ENCODE peak calls at places on chromosome 15, in seven cellular contexts. U is CD8-positive, alpha-beta T cell; G is astrocyte of the spinal cord; Z is GM12865; Q is RWPE1; R is astrocyte; C is cardiac muscle cell. L is an unnamed sample.

GRCh38 chr15:77030928-77031375 is 36.0 kb downstream of the PSTPIP1 start:
- DNase-seq in U (no peak), C (no peak), Z (no peak), R (no peak), G (no peak), Q (no peak), L (no peak)

GRCh38 chr15:74245342-74245931 is 9.3 kb downstream of the CCDC33 start:
- DNase-seq in U (no peak), R (no peak), Z (peak), C (peak), Q (no peak), G (no peak), L (peak)

GRCh38 chr15:40441012-40441735 is 421 bp downstream of the BAHD1 start:
- DNase-seq in Z (no peak), U (no peak), G (no peak), Q (no peak), R (no peak), C (peak), L (peak)

GRCh38 chr15:50262533-50262932 is 3.0 kb downstream of the HDC start:
- DNase-seq in Z (peak), G (no peak), C (no peak), R (no peak), U (peak), Q (no peak), L (no peak)

GRCh38 chr15:83114305-83114704 is 6.9 kb downstream of the TM6SF1 start:
- DNase-seq in U (no peak), G (no peak), Z (no peak), R (no peak), C (no peak), Q (no peak), L (no peak)

GRCh38 chr15:70976856-70977255 is 84.2 kb downstream of the LRRC49 start:
- DNase-seq in G (peak), U (no peak), Q (no peak), C (no peak), R (peak), Z (no peak), L (no peak)

GRCh38 chr15:75720787-75721461 is 8.3 kb upstream of the CSPG4 start:
- DNase-seq in G (peak), U (no peak), Z (peak), R (peak), C (peak), Q (peak), L (no peak)

GRCh38 chr15:90037510-90037860 is 36.4 kb downstream of the ZNF710 start:
- DNase-seq in G (peak), U (no peak), Q (no peak), Z (no peak), C (no peak), R (peak), L (no peak)

GRCh38 chr15:76932090-76932966 is 779 bp downstream of the RCN2 start:
- DNase-seq in C (peak), U (no peak), Q (no peak), Z (peak), R (no peak), G (peak), L (no peak)

GRCh38 chr15:78035319-78035718 is 42.2 kb downstream of the TBC1D2B start:
- DNase-seq in Z (peak), C (peak), G (no peak), Q (no peak), R (peak), U (peak), L (no peak)

GRCh38 chr15:100650685-100651084 is 48.3 kb downstream of the ASB7 start:
- DNase-seq in G (no peak), R (no peak), Z (no peak), C (no peak), U (no peak), Q (peak), L (no peak)

GRCh38 chr15:64857421-64857820 is 15.7 kb downstream of the PLEKHO2 start:
- DNase-seq in G (peak), Z (no peak), U (no peak), Q (peak), C (no peak), R (peak), L (no peak)

GRCh38 chr15:39919740-39920509 is at the start of gene GPR176:
- DNase-seq in U (no peak), G (peak), R (peak), Z (no peak), C (peak), Q (peak), L (peak)

GRCh38 chr15:29064290-29064689 is 178.5 kb downstream of the APBA2 start:
- DNase-seq in Q (no peak), Z (no peak), C (no peak), U (no peak), G (no peak), R (no peak), L (no peak)

GRCh38 chr15:90550919-90551318 is 21.2 kb downstream of the CRTC3 start:
- DNase-seq in R (no peak), C (no peak), Q (peak), G (no peak), Z (peak), U (no peak), L (no peak)

GRCh38 chr15:85755942-85756341 is 38.8 kb downstream of the KLHL25 start:
- DNase-seq in Z (no peak), R (no peak), U (no peak), C (no peak), Q (no peak), G (no peak), L (no peak)

GRCh38 chr15:52422001-52422400 is 106.7 kb downstream of the MYO5A start:
- DNase-seq in Z (no peak), G (no peak), R (no peak), U (no peak), Q (no peak), C (no peak), L (no peak)

GRCh38 chr15:77901251-77901881 is 176.1 kb downstream of the TBC1D2B start:
- DNase-seq in C (no peak), Q (no peak), Z (no peak), G (no peak), U (no peak), R (no peak), L (no peak)

GRCh38 chr15:58117619-58118018 is 20.6 kb upstream of the AQP9 start:
- DNase-seq in Z (no peak), Q (no peak), C (no peak), R (no peak), U (no peak), G (no peak), L (no peak)

GRCh38 chr15:33293619-33294309 is 17.0 kb upstream of the RYR3 start:
- DNase-seq in U (no peak), C (no peak), Z (no peak), Q (no peak), G (peak), R (peak), L (peak)

GRCh38 chr15:33296856-33297255 is 13.9 kb upstream of the RYR3 start:
- DNase-seq in R (no peak), U (no peak), Z (no peak), G (no peak), Q (no peak), C (no peak), L (no peak)

GRCh38 chr15:33296050-33296449 is 14.7 kb upstream of the RYR3 start:
- DNase-seq in R (no peak), G (no peak), C (no peak), Q (no peak), U (no peak), Z (no peak), L (no peak)

GRCh38 chr15:33298631-33299030 is 12.1 kb upstream of the RYR3 start:
- DNase-seq in Z (no peak), Q (peak), G (no peak), R (no peak), U (no peak), C (no peak), L (no peak)

DNA sequence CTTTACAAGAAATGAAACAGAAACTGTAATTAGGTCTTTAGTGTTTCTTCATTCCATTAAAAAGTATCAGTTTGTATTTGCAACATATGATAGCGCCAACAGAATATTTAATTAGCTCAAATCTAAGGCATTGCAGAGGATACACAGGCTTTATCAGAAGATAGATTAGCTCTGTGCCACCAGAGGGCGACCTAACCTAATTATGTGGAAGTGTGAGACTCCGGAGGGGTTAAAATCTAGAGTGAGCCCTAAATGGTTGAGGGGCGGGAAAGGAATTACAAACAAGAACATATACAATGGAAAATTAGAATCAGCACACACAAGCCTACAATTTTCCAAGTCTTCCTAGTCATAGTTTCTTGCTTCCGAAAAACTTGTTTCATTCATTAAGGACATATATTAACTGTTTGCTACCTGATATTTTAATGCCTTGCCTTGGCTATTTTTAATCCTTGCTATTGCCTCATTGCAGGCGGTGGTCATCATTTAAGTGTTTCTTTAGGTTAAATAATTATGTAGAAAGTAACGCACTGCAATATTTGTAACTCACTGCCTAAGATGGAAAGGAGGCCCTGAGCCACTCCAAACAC is 18.0 kb upstream of the RYR3 start:
- DNase-seq in C (peak), R (peak), Z (peak), U (no peak), G (peak), Q (peak), L (peak)
- TF ChIP-seq CTCF in C (peak), R (peak), Z (peak), U (peak), G (peak), Q (peak), L (peak)

DNA sequence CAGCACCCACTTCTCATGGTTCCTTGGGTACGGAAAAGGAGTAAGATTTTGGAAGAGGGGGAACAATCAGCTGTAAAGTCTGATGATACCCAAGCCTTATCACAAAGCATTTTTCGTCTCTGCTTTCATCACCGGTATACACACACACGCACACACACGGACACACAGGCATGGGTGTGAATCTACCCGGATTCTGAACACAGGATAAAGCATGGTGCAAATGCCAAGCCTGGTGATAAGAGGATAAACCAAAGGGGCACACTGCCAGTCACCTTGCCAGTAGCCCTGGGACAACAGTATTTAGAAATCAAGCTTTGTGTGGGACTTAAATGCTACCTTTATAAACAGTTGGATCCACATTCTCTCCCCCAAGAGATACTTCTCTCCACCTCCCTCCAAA is 22.2 kb downstream of the FAM174B start:
- DNase-seq in U (no peak), C (no peak), Z (no peak), Q (no peak), R (no peak), G (no peak), L (no peak)
- TF ChIP-seq CTCF in U (no peak), C (no peak), Z (no peak), Q (no peak), R (no peak), G (no peak), L (no peak)

DNA sequence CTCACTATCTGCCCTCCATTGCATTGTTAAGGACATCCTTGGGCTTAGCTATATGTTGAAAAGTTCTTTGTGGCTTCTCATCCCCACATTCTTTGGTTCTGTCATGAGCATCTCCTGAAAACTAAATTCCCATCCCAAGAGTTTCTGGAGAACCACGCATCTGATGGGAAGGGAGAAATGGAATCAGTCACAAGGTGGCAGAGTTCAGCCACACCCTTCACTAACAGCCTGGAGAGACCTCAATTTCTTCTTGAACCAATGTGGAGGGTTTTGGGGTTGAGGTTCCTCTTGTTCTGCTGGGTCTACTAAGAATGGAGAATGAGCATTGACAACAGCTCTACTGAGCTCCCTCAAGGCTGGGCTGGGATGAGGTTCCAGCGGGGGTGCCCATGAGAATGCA is 15.6 kb upstream of the MAGEL2 start:
- DNase-seq in Q (no peak), C (no peak), U (no peak), Z (no peak), G (no peak), R (no peak), L (no peak)
- TF ChIP-seq CTCF in Q (no peak), C (no peak), U (no peak), Z (no peak), G (no peak), R (no peak), L (no peak)

GRCh38 chr15:42134617-42135243 is 21.7 kb downstream of the PLA2G4F start:
- DNase-seq in G (no peak), U (no peak), R (no peak), C (no peak), Z (no peak), Q (no peak), L (no peak)

GRCh38 chr15:42133356-42133755 is 23.1 kb downstream of the PLA2G4F start:
- DNase-seq in G (no peak), U (no peak), Q (no peak), R (no peak), C (no peak), Z (no peak), L (no peak)

GRCh38 chr15:42131826-42132806 is 24.3 kb downstream of the PLA2G4F start:
- DNase-seq in Z (no peak), U (no peak), C (peak), G (no peak), Q (no peak), R (no peak), L (no peak)

GRCh38 chr15:42136513-42136912 is 19.9 kb downstream of the PLA2G4F start:
- DNase-seq in Z (no peak), G (no peak), C (no peak), R (no peak), U (no peak), Q (no peak), L (no peak)

DNA sequence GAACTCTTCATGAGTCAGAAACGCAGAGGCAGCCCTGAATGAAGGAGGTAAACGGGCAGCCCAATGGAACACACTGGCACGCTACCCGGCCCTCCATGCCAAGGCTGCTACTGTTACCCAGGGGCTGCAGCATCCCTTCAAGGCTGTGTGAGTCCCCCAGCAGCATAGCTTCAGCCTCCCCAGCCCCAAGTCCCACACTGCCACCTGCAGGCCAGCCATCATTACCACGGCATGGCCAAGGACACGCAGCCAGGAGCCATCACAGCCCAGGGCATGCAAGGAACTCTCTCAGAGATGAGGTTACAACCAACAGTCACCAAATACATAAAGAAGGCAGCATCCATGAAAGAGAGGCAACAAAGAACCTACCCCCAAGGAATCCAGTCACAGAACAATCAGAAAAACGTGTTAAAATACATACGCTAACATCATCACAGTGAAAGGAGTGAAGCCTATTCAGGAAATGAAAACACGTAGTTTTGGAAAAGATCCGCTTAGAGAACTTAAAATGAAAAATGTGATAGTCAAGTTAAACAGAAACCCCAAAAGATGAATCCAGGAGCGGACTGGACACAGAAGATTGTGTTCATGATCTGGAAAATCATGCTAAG is 22.4 kb downstream of the PLA2G4F start:
- DNase-seq in G (no peak), Z (peak), Q (peak), C (peak), U (peak), R (no peak), L (peak)
- TF ChIP-seq CTCF in G (peak), Z (peak), Q (peak), C (peak), U (no peak), R (peak), L (peak)

DNA sequence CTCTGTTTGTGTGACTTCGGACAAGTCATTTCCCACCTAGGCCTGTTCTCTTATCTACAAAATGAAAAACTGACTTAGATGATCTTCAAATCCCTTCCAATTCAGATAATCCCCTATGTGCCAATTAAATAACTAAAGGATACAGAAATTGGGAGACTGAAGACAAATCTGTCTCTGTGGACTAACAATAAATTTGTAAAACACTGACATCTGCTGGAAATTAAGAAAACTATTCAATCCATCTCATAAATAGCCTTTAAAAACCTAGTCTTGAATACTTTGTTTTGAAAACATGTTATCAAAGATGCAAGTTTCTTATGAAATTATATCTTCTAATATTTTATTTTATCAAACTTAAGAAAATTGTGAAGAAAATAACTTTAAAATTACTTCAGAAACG is 38.3 kb downstream of the MTHFS start:
- DNase-seq in Q (no peak), C (no peak), Z (no peak), U (no peak), R (no peak), G (no peak), L (no peak)
- TF ChIP-seq CTCF in Q (peak), C (peak), Z (no peak), U (no peak), R (peak), G (peak), L (no peak)

L was measured in nephron progenitor cell.